ENCODE peak calls at places on chromosomes 13 and 19, in five cellular contexts. M is brain microvascular endothelial cell; X is NCI-H2029 treated with DMSO at 0.1 percent for 48 hours; V is effector memory CD8-positive, alpha-beta T cell; Z is stimulated activated CD8-positive, alpha-beta memory T cell treated with anti-CD3 and anti-CD28 coated beads, Interleukin-7, amount 100 ng/mL, for 1 hour. R is an unnamed sample.

GRCh38 chr19:45558399-45558878 is 26.2 kb downstream of the OPA3 start:
- DNase-seq in M (peak), X (no peak), V (peak), Z (peak), R (peak)

GRCh38 chr19:33796164-33797100 is at the start of gene KCTD15:
- DNase-seq in M (no peak), X (no peak), V (no peak), Z (no peak), R (no peak)

GRCh38 chr13:39526499-39526898 is 76.5 kb downstream of the LHFPL6 start:
- DNase-seq in M (no peak), X (no peak), V (no peak), Z (no peak), R (no peak)

GRCh38 chr19:53552001-53552721 is 14.2 kb downstream of the ZNF331 start:
- DNase-seq in M (no peak), X (no peak), V (no peak), Z (no peak), R (no peak)

GRCh38 chr19:45305007-45305406 is 17.7 kb downstream of the CKM start:
- DNase-seq in M (no peak), X (no peak), V (no peak), Z (no peak), R (no peak)

GRCh38 chr19:45889210-45889885 is 3.4 kb upstream of the IRF2BP1 start:
- DNase-seq in M (no peak), X (no peak), V (no peak), Z (no peak), R (no peak)

GRCh38 chr13:110421696-110422395 is 114.8 kb downstream of the COL4A2 start:
- DNase-seq in M (peak), X (no peak), V (no peak), Z (no peak), R (peak)

GRCh38 chr13:85828094-85828684 is 29.0 kb upstream of the SLITRK6 start:
- DNase-seq in M (peak), X (no peak), V (no peak), Z (no peak), R (peak)

GRCh38 chr19:45138303-45138751 is 22.5 kb downstream of the NKPD1 start:
- DNase-seq in M (no peak), X (no peak), V (no peak), Z (no peak), R (no peak)

GRCh38 chr19:34676697-34677385 is at the start of gene SCGB2B2:
- DNase-seq in M (no peak), X (peak), V (peak), Z (no peak), R (peak)

GRCh38 chr19:32197896-32198882 is 147.2 kb upstream of the ZNF507 start:
- DNase-seq in M (no peak), X (no peak), V (no peak), Z (no peak), R (no peak)

GRCh38 chr13:32881792-32882175 is 134.4 kb upstream of the KL start:
- DNase-seq in M (no peak), X (no peak), V (no peak), Z (no peak), R (no peak)

GRCh38 chr13:26074706-26075105 is 22.9 kb upstream of the SHISA2 start:
- DNase-seq in M (peak), X (no peak), V (no peak), Z (no peak), R (no peak)

GRCh38 chr19:44620667-44621066 is 7.3 kb downstream of the IGSF23 start:
- DNase-seq in M (no peak), X (no peak), V (no peak), Z (no peak), R (no peak)

GRCh38 chr19:46896076-46896794 is 35.4 kb downstream of the ARHGAP35 start:
- DNase-seq in M (no peak), X (no peak), V (no peak), Z (no peak), R (no peak)

GRCh38 chr19:23916991-23917390 is 2.3 kb downstream of the ZNF726 start:
- DNase-seq in M (peak), X (no peak), V (no peak), Z (no peak), R (no peak)

GRCh38 chr13:19586904-19587634 is 25.7 kb upstream of the TPTE2 start:
- DNase-seq in M (no peak), X (no peak), V (peak), Z (peak), R (peak)

GRCh38 chr13:31119966-31120733 is 41.6 kb downstream of the HSPH1 start:
- DNase-seq in M (no peak), X (peak), V (no peak), Z (no peak), R (peak)